ENCODE peak calls at places on chromosome 11, in six cellular contexts. A, J, N, D, S and X are unnamed samples.

GRCh38 chr11:105829084-105829483 is 193.0 kb downstream of the MSANTD4 start:
- DNase-seq in J (no peak), N (no peak), D (no peak), S (no peak), A (no peak), X (no peak)

GRCh38 chr11:69868003-69868865 is 49.0 kb upstream of the FGF3 start:
- DNase-seq in S (no peak), J (no peak), A (peak; percentile 22), D (no peak), N (no peak), X (no peak)

GRCh38 chr11:104799251-104799650 is 99.0 kb downstream of the CASP12 start:
- DNase-seq in N (no peak), D (no peak), J (no peak), S (no peak), A (no peak), X (no peak)

GRCh38 chr11:133835258-133836075 is 9.8 kb downstream of the SPATA19 start:
- DNase-seq in D (peak; percentile 29), A (no peak), J (no peak), S (no peak), N (peak; percentile 65), X (peak; percentile 4)

GRCh38 chr11:68373810-68374501 is 61.6 kb downstream of the LRP5 start:
- DNase-seq in D (peak; percentile 29), S (no peak), A (peak; percentile 67), N (no peak), J (no peak), X (peak; percentile 23)

GRCh38 chr11:22471405-22471804 is 133.2 kb downstream of the SLC17A6 start:
- DNase-seq in J (no peak), D (no peak), A (no peak), N (no peak), S (no peak), X (no peak)

GRCh38 chr11:403021-403760 is 9.2 kb downstream of the PKP3 start:
- DNase-seq in N (no peak), S (no peak), J (no peak), A (no peak), D (no peak), X (no peak)

GRCh38 chr11:44205836-44206235 is 104.1 kb downstream of the ALX4 start:
- DNase-seq in J (no peak), D (no peak), S (no peak), A (no peak), N (no peak), X (no peak)

GRCh38 chr11:86134580-86135318 is 65.9 kb upstream of the PICALM start:
- DNase-seq in D (no peak), J (no peak), N (peak; percentile 55), S (peak; percentile 29), A (no peak), X (no peak)

GRCh38 chr11:64138413-64138812 is 27.5 kb downstream of the MACROD1 start:
- DNase-seq in A (no peak), N (no peak), D (no peak), S (no peak), J (no peak), X (no peak)

GRCh38 chr11:107882095-107882820 is 23.7 kb upstream of the SLC35F2 start:
- DNase-seq in J (no peak), D (no peak), N (peak; percentile 19), S (no peak), A (no peak), X (no peak)

GRCh38 chr11:117923773-117924172 is 5.4 kb downstream of the TMPRSS13 start:
- DNase-seq in S (no peak), N (no peak), J (no peak), A (peak; percentile 7), D (no peak), X (no peak)

GRCh38 chr11:131561486-131561885 is 191.1 kb downstream of the NTM start:
- DNase-seq in J (no peak), S (no peak), A (no peak), D (no peak), N (no peak), X (no peak)

GRCh38 chr11:48003926-48004325 is 23.6 kb downstream of the PTPRJ start:
- DNase-seq in J (no peak), S (no peak), A (no peak), D (no peak), N (no peak), X (no peak)

GRCh38 chr11:28654191-28654590 is 546.0 kb downstream of the METTL15 start:
- DNase-seq in S (no peak), D (no peak), J (no peak), N (no peak), A (no peak), X (no peak)

GRCh38 chr11:116312560-116313340 is 460.0 kb downstream of the BUD13 start:
- DNase-seq in N (no peak), J (peak; percentile 54), S (no peak), D (peak; percentile 29), A (peak; percentile 88), X (peak; percentile 9)

GRCh38 chr11:130872961-130873360 is 43.3 kb downstream of the SNX19 start:
- DNase-seq in J (no peak), A (no peak), N (peak; percentile 96), D (peak; percentile 83), S (no peak), X (peak; percentile 26)

GRCh38 chr11:15471028-15471708 is 356.4 kb downstream of the INSC start:
- DNase-seq in N (no peak), A (no peak), S (no peak), J (no peak), D (no peak), X (no peak)

GRCh38 chr11:125282596-125282914 is 118.0 kb downstream of the PKNOX2 start:
- DNase-seq in D (no peak), S (no peak), A (no peak), N (no peak), J (no peak), X (no peak)

GRCh38 chr11:32827276-32827675 is 2.5 kb upstream of the PRRG4 start:
- DNase-seq in S (no peak), A (no peak), J (no peak), N (no peak), D (no peak), X (no peak)

GRCh38 chr11:62721994-62722393 is 5.3 kb downstream of the HNRNPUL2 start:
- DNase-seq in J (no peak), N (peak; percentile 40), D (peak; percentile 39), S (no peak), A (no peak), X (peak; percentile 33)
- TF ChIP-seq CTCF in J (no peak), N (peak; percentile 51), D (peak; percentile 13), S (peak; percentile 25), A (no peak), X (peak; percentile 16)

DNA sequence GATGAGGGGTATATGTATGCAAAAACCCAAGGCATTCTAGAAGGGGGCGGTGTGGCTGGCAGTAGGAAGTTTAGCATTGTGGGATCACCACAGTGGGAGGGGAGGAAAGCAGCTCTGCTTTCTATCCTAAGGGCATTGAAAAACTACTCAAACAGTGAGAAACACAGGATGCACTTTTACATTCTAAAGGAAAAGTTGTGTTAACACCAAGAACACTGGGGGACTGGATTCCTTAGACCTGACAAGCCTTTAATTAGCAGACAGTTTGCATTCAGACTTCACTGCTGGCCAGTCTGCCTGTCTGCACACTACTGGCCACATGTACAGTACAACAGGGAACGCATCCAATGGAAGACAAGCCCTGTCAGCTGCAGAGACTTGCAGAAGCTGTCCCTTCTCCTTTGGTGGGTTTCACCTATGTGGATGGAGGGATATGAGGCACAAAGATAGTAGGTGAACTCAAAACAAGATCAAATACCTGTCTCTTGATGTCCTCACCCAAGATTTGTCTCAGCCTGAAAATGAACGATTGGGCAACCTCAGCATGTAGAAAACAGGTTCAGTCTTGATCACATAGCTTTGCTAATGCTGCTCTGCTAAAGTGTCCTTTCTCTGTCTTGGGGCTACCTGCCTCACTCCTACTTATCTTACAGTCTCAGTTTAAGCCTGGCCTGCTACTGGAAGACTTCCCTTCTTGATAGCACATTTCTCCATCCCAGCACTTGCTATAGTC is 64.8 kb downstream of the TENM4 start:
- DNase-seq in A (no peak), N (no peak), J (peak; percentile 53), D (no peak), S (no peak), X (no peak)
- H3K4me3 ChIP-seq in A (no peak overlapping the region), N (no peak overlapping the region), J (no peak overlapping the region), D (no peak overlapping the region), S (no peak overlapping the region), X (no peak overlapping the region)

GRCh38 chr11:73172992-73173656 is 31.0 kb upstream of the FCHSD2 start:
- DNase-seq in J (no peak), N (no peak), A (no peak), S (no peak), D (no peak), X (no peak)
- TF ChIP-seq CTCF in J (no peak), N (no peak), A (no peak), S (no peak), D (no peak), X (no peak)

GRCh38 chr11:62014158-62014476 is 46.7 kb upstream of the FTH1 start:
- DNase-seq in J (no peak), A (no peak), D (no peak), N (no peak), S (no peak), X (no peak)

GRCh38 chr11:62013266-62014157 is 46.1 kb upstream of the FTH1 start:
- DNase-seq in S (no peak), N (peak; percentile 85), A (no peak), J (no peak), D (no peak), X (peak; percentile 63)

GRCh38 chr11:62011881-62012280 is 44.4 kb upstream of the FTH1 start:
- DNase-seq in A (no peak), J (no peak), S (no peak), D (no peak), N (no peak), X (no peak)

GRCh38 chr11:62010935-62011528 is 43.6 kb upstream of the FTH1 start:
- DNase-seq in A (no peak), S (no peak), D (no peak), J (no peak), N (no peak), X (no peak)

DNA sequence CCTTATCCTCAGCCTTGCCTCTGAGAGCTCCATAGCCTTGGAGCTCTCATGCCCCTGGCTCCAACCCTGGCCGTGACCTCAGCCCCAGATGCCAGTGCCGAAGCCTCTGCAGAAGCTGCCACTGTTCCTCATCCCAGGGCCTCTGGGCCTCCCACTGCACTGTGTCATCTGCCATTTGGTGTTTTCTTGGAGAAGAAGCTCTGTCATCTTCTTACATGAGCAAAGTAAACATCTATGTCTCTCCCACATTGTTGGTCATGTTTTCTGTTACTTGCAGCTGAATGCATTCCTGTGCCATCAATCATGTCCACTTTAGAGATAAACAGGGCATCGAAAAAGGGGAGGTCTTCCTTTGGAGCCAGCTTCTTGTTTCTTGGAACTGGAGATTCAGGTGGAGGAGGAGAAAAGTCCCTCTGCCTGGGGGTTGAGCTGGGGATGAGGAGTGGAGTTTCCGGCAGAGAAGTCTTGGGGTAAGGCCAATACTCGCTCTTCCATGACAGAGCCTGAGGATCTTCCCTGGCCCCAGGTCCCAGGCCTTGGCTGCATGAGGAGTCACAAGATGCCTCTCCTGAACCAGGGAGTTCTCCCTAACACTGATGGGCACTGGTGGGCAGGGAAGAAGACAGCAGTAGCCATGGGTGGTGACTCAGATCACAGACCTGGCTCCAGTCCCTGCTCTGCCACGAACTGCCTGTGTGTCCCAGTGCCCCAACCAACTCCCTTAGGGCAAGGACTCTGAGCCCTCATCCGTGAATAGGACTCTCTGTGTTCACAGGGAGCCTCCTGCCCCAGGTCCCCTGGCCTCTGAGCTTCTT is 45.2 kb upstream of the FTH1 start:
- DNase-seq in N (peak; percentile 94), J (no peak), A (no peak), D (no peak), S (no peak), X (peak; percentile 40)
- H3K4me3 ChIP-seq in N (peak overlapping the region; percentile 31), J (no peak overlapping the region), A (no peak overlapping the region), D (no peak overlapping the region), S (no peak overlapping the region), X (no peak overlapping the region)